ENCODE peak calls at places on chromosomes 11 and 22, in eight cellular contexts. F is SJSA1; R is PC-3; A is adrenal gland; Z is IMR-90; Q is sigmoid colon; N is A549; O is CD8-positive, alpha-beta memory T cell. C is an unnamed sample. For H3K4me1, the result is how much of the 10 kb centered on the place peaks cover.

GRCh38 chr22:24583221-24583971 is 9.5 kb downstream of the LRRC75B start:
- DNase-seq in F (peak), A (no peak), N (no peak), O (no peak), Q (no peak), R (no peak), Z (peak), C (no peak)

GRCh38 chr11:16883179-16883578 is 131.0 kb downstream of the PLEKHA7 start:
- DNase-seq in Z (no peak), N (peak), O (no peak), Q (no peak), R (peak), F (no peak), A (peak), C (no peak)

GRCh38 chr11:75208444-75208843 is 32.1 kb upstream of the TPBGL start:
- DNase-seq in F (no peak), Q (no peak), N (no peak), O (no peak), A (no peak), Z (no peak), R (no peak), C (no peak)

GRCh38 chr11:66289548-66290331 is 797 bp upstream of the YIF1A start:
- DNase-seq in O (peak), F (no peak), R (peak), Z (no peak), N (no peak), Q (no peak), A (peak), C (peak)

GRCh38 chr11:44016546-44017442 is 31.0 kb upstream of the ACCSL start:
- DNase-seq in R (no peak), F (peak), Z (peak), O (no peak), A (no peak), N (no peak), Q (peak), C (peak)

GRCh38 chr11:61963282-61964057 is 4.0 kb downstream of the FTH1 start:
- DNase-seq in Z (peak), N (peak), F (peak), Q (peak), A (peak), R (peak), O (no peak), C (no peak)

GRCh38 chr11:126423154-126423553 is 67.7 kb downstream of the ST3GAL4 start:
- DNase-seq in N (no peak), F (no peak), Q (no peak), O (no peak), Z (no peak), A (no peak), R (no peak), C (no peak)

GRCh38 chr22:29152381-29153138 is 53.1 kb upstream of the EMID1 start:
- DNase-seq in O (no peak), R (no peak), A (peak), Q (peak), F (no peak), Z (no peak), N (no peak), C (no peak)

GRCh38 chr11:12167098-12167999 is 57.0 kb downstream of the MICAL2 start:
- DNase-seq in A (no peak), N (peak), R (peak), Z (peak), O (no peak), Q (no peak), F (peak), C (no peak)

GRCh38 chr11:106076421-106076922 is 675 bp downstream of the KBTBD3 start:
- DNase-seq in Q (peak), R (peak), F (no peak), A (peak), O (peak), N (no peak), Z (no peak), C (no peak)

GRCh38 chr11:108586600-108586999 is 7.0 kb downstream of the EXPH5 start:
- DNase-seq in A (no peak), F (no peak), O (no peak), Q (no peak), N (peak), R (peak), Z (no peak), C (no peak)

GRCh38 chr11:64558065-64558745 is 32.8 kb upstream of the SLC22A12 start:
- DNase-seq in Q (peak), Z (no peak), N (no peak), A (peak), O (no peak), F (no peak), R (no peak), C (peak)

GRCh38 chr22:22785316-22786065 is 102.1 kb upstream of the IGLL5 start:
- DNase-seq in R (no peak), F (no peak), Z (no peak), O (no peak), A (no peak), N (no peak), Q (no peak), C (no peak)

GRCh38 chr22:31346733-31347250 is 646 bp upstream of the PATZ1 start:
- DNase-seq in R (peak), O (peak), Z (peak), A (peak), N (peak), F (peak), Q (peak), C (peak)

GRCh38 chr11:118605116-118605867 is 2.1 kb upstream of the PHLDB1 start:
- DNase-seq in O (no peak), R (no peak), A (peak), N (no peak), Q (peak), Z (peak), F (no peak), C (no peak)

GRCh38 chr22:19791243-19791642 is 30.7 kb downstream of the TBX1 start:
- DNase-seq in Q (no peak), F (no peak), Z (no peak), A (no peak), O (no peak), R (no peak), N (no peak), C (no peak)

GRCh38 chr22:45200862-45201511 is 37.3 kb downstream of the NUP50 start:
- DNase-seq in R (peak), N (no peak), F (peak), Z (peak), A (no peak), Q (peak), O (no peak), C (no peak)

GRCh38 chr22:40414306-40414705 is 43.9 kb downstream of the SGSM3 start:
- DNase-seq in N (no peak), F (no peak), A (no peak), Q (no peak), R (peak), O (no peak), Z (peak), C (no peak)

GRCh38 chr11:117554601-117555333 is 227.1 kb downstream of the CEP164 start:
- DNase-seq in N (no peak), O (no peak), F (no peak), Z (no peak), A (no peak), Q (no peak), R (peak), C (no peak)

GRCh38 chr11:14249121-14249963 is 109.6 kb downstream of the RRAS2 start:
- DNase-seq in N (peak), A (peak), O (peak), Q (peak), R (peak), F (peak), Z (peak), C (no peak)

GRCh38 chr11:119832536-119832935 is 103.5 kb upstream of the NECTIN1 start:
- DNase-seq in O (no peak), F (no peak), A (peak), Z (peak), Q (no peak), R (peak), N (no peak), C (no peak)

GRCh38 chr11:69280451-69280850 is 13.5 kb upstream of the MYEOV start:
- DNase-seq in R (peak), A (no peak), Q (no peak), Z (peak), O (no peak), N (peak), F (no peak), C (no peak)

GRCh38 chr22:37088108-37088605 is 21.4 kb downstream of the TMPRSS6 start:
- DNase-seq in O (no peak), Q (no peak), R (peak), Z (peak), A (no peak), F (no peak), N (peak), C (no peak)

GRCh38 chr11:39192671-39193070 is 2266.8 kb downstream of the LRRC4C start:
- DNase-seq in Z (no peak), Q (no peak), N (no peak), R (no peak), O (no peak), F (peak), A (no peak), C (no peak)

GRCh38 chr11:76604652-76605241 is 65.8 kb downstream of the LRRC32 start:
- DNase-seq in A (peak), F (peak), O (no peak), N (no peak), Q (peak), R (no peak), Z (peak), C (no peak)

GRCh38 chr11:12077535-12078280 is 32.7 kb upstream of the MICAL2 start:
- DNase-seq in R (peak), Q (no peak), O (no peak), N (no peak), F (no peak), Z (peak), A (no peak), C (no peak)

GRCh38 chr11:32526715-32527114 is 56.9 kb upstream of the EIF3M start:
- DNase-seq in A (no peak), R (no peak), Z (no peak), O (no peak), Q (no peak), N (no peak), F (no peak), C (no peak)

GRCh38 chr22:38031491-38031890 is 25.7 kb upstream of the PICK1 start:
- DNase-seq in R (no peak), F (no peak), N (no peak), Q (no peak), Z (no peak), A (no peak), O (no peak), C (no peak)

GRCh38 chr11:11157201-11157600 is 195.8 kb downstream of the CSNK2A3 start:
- DNase-seq in N (peak), Z (peak), Q (no peak), F (no peak), O (peak), R (peak), A (no peak), C (no peak)

GRCh38 chr11:32325725-32326124 is 109.6 kb downstream of the WT1 start:
- DNase-seq in Q (no peak), Z (no peak), N (no peak), R (no peak), A (no peak), O (no peak), F (no peak), C (no peak)

GRCh38 chr11:134261626-134262488 is 8.5 kb downstream of the ACAD8 start:
- DNase-seq in F (no peak), N (peak), A (no peak), Z (no peak), O (no peak), Q (no peak), R (peak), C (no peak)

GRCh38 chr11:69643646-69644045 is 2.7 kb downstream of the CCND1 start:
- DNase-seq in F (no peak), O (no peak), A (no peak), Z (no peak), Q (no peak), R (peak), N (no peak), C (peak)

GRCh38 chr22:28904211-28904808 is 20.9 kb downstream of the ZNRF3 start:
- DNase-seq in A (no peak), O (no peak), R (no peak), F (no peak), Z (peak), Q (no peak), N (no peak), C (no peak)

GRCh38 chr11:115920841-115921480 is 416.7 kb upstream of the CADM1 start:
- DNase-seq in Z (no peak), O (no peak), Q (no peak), R (no peak), F (no peak), A (no peak), N (no peak), C (no peak)

GRCh38 chr11:9689721-9690120 is 25.8 kb downstream of the SWAP70 start:
- DNase-seq in N (no peak), R (no peak), O (no peak), Q (no peak), A (no peak), Z (no peak), F (no peak), C (no peak)

GRCh38 chr22:46936378-46936916 is 174.0 kb downstream of the TBC1D22A start:
- DNase-seq in Q (no peak), N (no peak), Z (no peak), A (no peak), F (no peak), O (no peak), R (no peak), C (no peak)

GRCh38 chr11:41309716-41310115 is 149.7 kb downstream of the LRRC4C start:
- DNase-seq in R (no peak), A (no peak), F (no peak), Z (no peak), N (no peak), Q (no peak), O (no peak), C (no peak)

GRCh38 chr11:41307371-41308080 is 151.9 kb downstream of the LRRC4C start:
- DNase-seq in F (no peak), Q (no peak), N (no peak), A (no peak), Z (no peak), R (no peak), O (no peak), C (no peak)

GRCh38 chr11:41309111-41309522 is 150.3 kb downstream of the LRRC4C start:
- DNase-seq in O (no peak), Q (no peak), A (no peak), Z (no peak), F (no peak), N (no peak), R (no peak), C (no peak)

GRCh38 chr11:41306435-41306834 is 153.0 kb downstream of the LRRC4C start:
- DNase-seq in R (no peak), Q (no peak), F (no peak), O (no peak), Z (no peak), N (no peak), A (no peak), C (no peak)

GRCh38 chr11:41308286-41308685 is 151.2 kb downstream of the LRRC4C start:
- DNase-seq in F (no peak), R (no peak), N (no peak), O (no peak), A (no peak), Z (no peak), Q (no peak), C (no peak)
- H3K4me1 ChIP-seq in F (under half), R (under half), N (under half), O (under half), A (under half), Z (under half), Q (under half), C (under half)

GRCh38 chr11:112658521-112658920 is 302.7 kb upstream of the NCAM1 start:
- DNase-seq in A (no peak), Q (no peak), N (no peak), Z (no peak), F (no peak), O (no peak), R (no peak), C (no peak)
- H3K4me1 ChIP-seq in A (under half), Q (under half), N (under half), Z (under half), F (under half), O (under half), R (under half), C (under half)

GRCh38 chr11:121416909-121417567 is 35.1 kb upstream of the SORL1 start:
- DNase-seq in N (peak), A (peak), O (peak), F (no peak), Q (peak), Z (peak), R (peak), C (peak)

GRCh38 chr11:121408830-121409229 is 43.3 kb upstream of the SORL1 start:
- DNase-seq in A (no peak), N (no peak), R (peak), Q (no peak), O (no peak), Z (no peak), F (no peak), C (no peak)

GRCh38 chr11:121415861-121416260 is 36.3 kb upstream of the SORL1 start:
- DNase-seq in O (no peak), Z (no peak), Q (no peak), F (no peak), N (no peak), R (peak), A (peak), C (no peak)

GRCh38 chr11:121414141-121414918 is 37.8 kb upstream of the SORL1 start:
- DNase-seq in R (no peak), F (no peak), Q (no peak), A (no peak), O (no peak), Z (no peak), N (no peak), C (no peak)

GRCh38 chr11:121412000-121412587 is 40.0 kb upstream of the SORL1 start:
- DNase-seq in Z (no peak), O (no peak), Q (no peak), R (no peak), F (no peak), N (no peak), A (no peak), C (no peak)
- H3K4me1 ChIP-seq in Z (under half), O (under half), Q (under half), R (under half), F (under half), N (under half), A (under half), C (under half)

GRCh38 chr22:49949914-49950292 is 10.7 kb upstream of the PIM3 start:
- DNase-seq in N (no peak), Z (no peak), F (no peak), O (no peak), R (no peak), Q (no peak), A (no peak), C (no peak)
- H3K4me1 ChIP-seq in N (half or more), Z (under half), F (under half), O (under half), R (under half), Q (under half), A (under half), C (under half)

GRCh38 chr22:39177456-39177775 is 24.9 kb upstream of the CBX7 start:
- DNase-seq in R (no peak), A (no peak), O (no peak), Z (no peak), Q (no peak), F (no peak), N (no peak), C (no peak)
- H3K4me1 ChIP-seq in R (half or more), A (under half), O (under half), Z (under half), Q (under half), F (half or more), N (half or more), C (half or more)

GRCh38 chr11:73312806-73313403 is 4.8 kb downstream of the ARHGEF17 start:
- DNase-seq in A (no peak), N (no peak), R (no peak), O (no peak), Q (peak), F (no peak), Z (peak), C (no peak)

GRCh38 chr11:73315288-73316020 is 7.4 kb downstream of the ARHGEF17 start:
- DNase-seq in A (no peak), Z (no peak), R (no peak), N (no peak), O (no peak), Q (peak), F (no peak), C (no peak)

GRCh38 chr11:73313652-73314051 is 5.6 kb downstream of the ARHGEF17 start:
- DNase-seq in F (no peak), Q (no peak), Z (no peak), N (no peak), A (no peak), R (no peak), O (no peak), C (no peak)

GRCh38 chr11:73316422-73316821 is 8.3 kb downstream of the ARHGEF17 start:
- DNase-seq in F (no peak), O (no peak), Q (no peak), R (no peak), N (no peak), A (no peak), Z (no peak), C (no peak)

GRCh38 chr11:73314121-73314948 is 6.3 kb downstream of the ARHGEF17 start:
- DNase-seq in N (peak), F (no peak), R (no peak), A (no peak), Z (peak), O (no peak), Q (peak), C (no peak)
- H3K4me1 ChIP-seq in N (under half), F (under half), R (under half), A (under half), Z (half or more), O (under half), Q (half or more), C (under half)

C was measured in RWPE2.